ENCODE peak calls at places on chromosomes 3 and 15, in nine cellular contexts. One of them, this sample, is unnamed.

GRCh38 chr15:82177291-82178010 is 85.1 kb downstream of the EFL1 start:
- DNase-seq in stimulated activated CD4-positive, alpha-beta T cell treated with anti-CD3 and anti-CD28 coated beads, Interleukin-12 subunit alpha, Interleukin-12 subunit beta, amount 100 ng/mL, for 4 hours: no peak
- DNase-seq in psoas muscle: no peak
- DNase-seq in neural crest cell: no peak
- DNase-seq in colonic mucosa: no peak
- DNase-seq in ELF-1: no peak
- DNase-seq in fibroblast of mammary gland: peak; percentile 82
- DNase-seq in memory B cell: no peak
- DNase-seq in AG20443: peak; percentile 56
- DNase-seq in this sample: no peak

GRCh38 chr15:85618956-85619491 is 175.7 kb downstream of the KLHL25 start:
- DNase-seq in stimulated activated CD4-positive, alpha-beta T cell treated with anti-CD3 and anti-CD28 coated beads, Interleukin-12 subunit alpha, Interleukin-12 subunit beta, amount 100 ng/mL, for 4 hours: peak; percentile 49
- DNase-seq in memory B cell: no peak
- DNase-seq in colonic mucosa: peak; percentile 49
- DNase-seq in fibroblast of mammary gland: peak; percentile 99
- DNase-seq in AG20443: peak; percentile 72
- DNase-seq in ELF-1: peak; percentile 64
- DNase-seq in psoas muscle: peak; percentile 73
- DNase-seq in neural crest cell: peak; percentile 44
- DNase-seq in this sample: peak; percentile 96

GRCh38 chr15:34154725-34155204 is 52.9 kb downstream of the PGBD4 start:
- DNase-seq in fibroblast of mammary gland: peak; percentile 67
- DNase-seq in memory B cell: no peak
- DNase-seq in neural crest cell: no peak
- DNase-seq in ELF-1: no peak
- DNase-seq in stimulated activated CD4-positive, alpha-beta T cell treated with anti-CD3 and anti-CD28 coated beads, Interleukin-12 subunit alpha, Interleukin-12 subunit beta, amount 100 ng/mL, for 4 hours: no peak
- DNase-seq in AG20443: no peak
- DNase-seq in colonic mucosa: no peak
- DNase-seq in psoas muscle: no peak
- DNase-seq in this sample: no peak

GRCh38 chr3:31170932-31171670 is 276.6 kb upstream of the GADL1 start:
- DNase-seq in ELF-1: no peak
- DNase-seq in memory B cell: no peak
- DNase-seq in stimulated activated CD4-positive, alpha-beta T cell treated with anti-CD3 and anti-CD28 coated beads, Interleukin-12 subunit alpha, Interleukin-12 subunit beta, amount 100 ng/mL, for 4 hours: no peak
- DNase-seq in fibroblast of mammary gland: peak; percentile 62
- DNase-seq in AG20443: peak; percentile 85
- DNase-seq in psoas muscle: no peak
- DNase-seq in neural crest cell: no peak
- DNase-seq in colonic mucosa: no peak
- DNase-seq in this sample: peak; percentile 96

GRCh38 chr15:99177679-99178078 is 71.7 kb downstream of the TTC23 start:
- DNase-seq in ELF-1: no peak
- DNase-seq in neural crest cell: no peak
- DNase-seq in AG20443: no peak
- DNase-seq in stimulated activated CD4-positive, alpha-beta T cell treated with anti-CD3 and anti-CD28 coated beads, Interleukin-12 subunit alpha, Interleukin-12 subunit beta, amount 100 ng/mL, for 4 hours: no peak
- DNase-seq in fibroblast of mammary gland: no peak
- DNase-seq in memory B cell: no peak
- DNase-seq in colonic mucosa: no peak
- DNase-seq in psoas muscle: no peak
- DNase-seq in this sample: no peak

GRCh38 chr3:59106085-59106629 is 56.3 kb upstream of the CFAP20DC start:
- DNase-seq in neural crest cell: no peak
- DNase-seq in stimulated activated CD4-positive, alpha-beta T cell treated with anti-CD3 and anti-CD28 coated beads, Interleukin-12 subunit alpha, Interleukin-12 subunit beta, amount 100 ng/mL, for 4 hours: no peak
- DNase-seq in fibroblast of mammary gland: no peak
- DNase-seq in AG20443: no peak
- DNase-seq in psoas muscle: no peak
- DNase-seq in colonic mucosa: no peak
- DNase-seq in ELF-1: no peak
- DNase-seq in memory B cell: no peak
- DNase-seq in this sample: no peak

GRCh38 chr15:77964193-77964592 is 113.3 kb downstream of the TBC1D2B start:
- DNase-seq in stimulated activated CD4-positive, alpha-beta T cell treated with anti-CD3 and anti-CD28 coated beads, Interleukin-12 subunit alpha, Interleukin-12 subunit beta, amount 100 ng/mL, for 4 hours: no peak
- DNase-seq in colonic mucosa: no peak
- DNase-seq in ELF-1: no peak
- DNase-seq in neural crest cell: no peak
- DNase-seq in memory B cell: no peak
- DNase-seq in AG20443: no peak
- DNase-seq in psoas muscle: no peak
- DNase-seq in fibroblast of mammary gland: no peak
- DNase-seq in this sample: no peak

GRCh38 chr15:61197187-61197586 is 31.9 kb downstream of the RORA start:
- DNase-seq in fibroblast of mammary gland: no peak
- DNase-seq in ELF-1: no peak
- DNase-seq in colonic mucosa: no peak
- DNase-seq in psoas muscle: no peak
- DNase-seq in stimulated activated CD4-positive, alpha-beta T cell treated with anti-CD3 and anti-CD28 coated beads, Interleukin-12 subunit alpha, Interleukin-12 subunit beta, amount 100 ng/mL, for 4 hours: no peak
- DNase-seq in memory B cell: no peak
- DNase-seq in AG20443: no peak
- DNase-seq in neural crest cell: no peak
- DNase-seq in this sample: no peak

GRCh38 chr3:127682576-127682975 is 9.8 kb downstream of the ABTB1 start:
- DNase-seq in ELF-1: peak; percentile 64
- DNase-seq in AG20443: no peak
- DNase-seq in colonic mucosa: no peak
- DNase-seq in memory B cell: no peak
- DNase-seq in stimulated activated CD4-positive, alpha-beta T cell treated with anti-CD3 and anti-CD28 coated beads, Interleukin-12 subunit alpha, Interleukin-12 subunit beta, amount 100 ng/mL, for 4 hours: no peak
- DNase-seq in psoas muscle: no peak
- DNase-seq in fibroblast of mammary gland: no peak
- DNase-seq in neural crest cell: no peak
- DNase-seq in this sample: no peak

GRCh38 chr15:35549567-35549966 is 3.6 kb upstream of the DPH6 start:
- DNase-seq in stimulated activated CD4-positive, alpha-beta T cell treated with anti-CD3 and anti-CD28 coated beads, Interleukin-12 subunit alpha, Interleukin-12 subunit beta, amount 100 ng/mL, for 4 hours: no peak
- DNase-seq in AG20443: no peak
- DNase-seq in colonic mucosa: no peak
- DNase-seq in psoas muscle: no peak
- DNase-seq in neural crest cell: no peak
- DNase-seq in fibroblast of mammary gland: no peak
- DNase-seq in memory B cell: no peak
- DNase-seq in ELF-1: peak; percentile 25
- DNase-seq in this sample: no peak

GRCh38 chr3:72036899-72037298 is 252.0 kb upstream of the PROK2 start:
- DNase-seq in colonic mucosa: no peak
- DNase-seq in ELF-1: no peak
- DNase-seq in memory B cell: no peak
- DNase-seq in stimulated activated CD4-positive, alpha-beta T cell treated with anti-CD3 and anti-CD28 coated beads, Interleukin-12 subunit alpha, Interleukin-12 subunit beta, amount 100 ng/mL, for 4 hours: no peak
- DNase-seq in AG20443: peak; percentile 73
- DNase-seq in psoas muscle: no peak
- DNase-seq in neural crest cell: no peak
- DNase-seq in fibroblast of mammary gland: peak; percentile 87
- DNase-seq in this sample: no peak

GRCh38 chr15:69815793-69816192 is 281.9 kb downstream of the TLE3 start:
- DNase-seq in neural crest cell: no peak
- DNase-seq in psoas muscle: no peak
- DNase-seq in memory B cell: no peak
- DNase-seq in colonic mucosa: no peak
- DNase-seq in fibroblast of mammary gland: no peak
- DNase-seq in stimulated activated CD4-positive, alpha-beta T cell treated with anti-CD3 and anti-CD28 coated beads, Interleukin-12 subunit alpha, Interleukin-12 subunit beta, amount 100 ng/mL, for 4 hours: no peak
- DNase-seq in AG20443: no peak
- DNase-seq in ELF-1: no peak
- DNase-seq in this sample: no peak

GRCh38 chr15:99762288-99762687 is 29.1 kb upstream of the LYSMD4 start:
- DNase-seq in ELF-1: no peak
- DNase-seq in fibroblast of mammary gland: peak; percentile 3
- DNase-seq in AG20443: no peak
- DNase-seq in neural crest cell: no peak
- DNase-seq in memory B cell: no peak
- DNase-seq in colonic mucosa: no peak
- DNase-seq in stimulated activated CD4-positive, alpha-beta T cell treated with anti-CD3 and anti-CD28 coated beads, Interleukin-12 subunit alpha, Interleukin-12 subunit beta, amount 100 ng/mL, for 4 hours: no peak
- DNase-seq in psoas muscle: no peak
- DNase-seq in this sample: no peak

GRCh38 chr3:4687167-4687566 is 194.0 kb downstream of the ITPR1 start:
- DNase-seq in stimulated activated CD4-positive, alpha-beta T cell treated with anti-CD3 and anti-CD28 coated beads, Interleukin-12 subunit alpha, Interleukin-12 subunit beta, amount 100 ng/mL, for 4 hours: no peak
- DNase-seq in ELF-1: peak; percentile 27
- DNase-seq in AG20443: no peak
- DNase-seq in memory B cell: no peak
- DNase-seq in psoas muscle: no peak
- DNase-seq in colonic mucosa: no peak
- DNase-seq in neural crest cell: no peak
- DNase-seq in fibroblast of mammary gland: no peak
- DNase-seq in this sample: no peak

GRCh38 chr3:13617981-13618380 is 69.1 kb downstream of the FBLN2 start:
- DNase-seq in fibroblast of mammary gland: no peak
- DNase-seq in psoas muscle: no peak
- DNase-seq in neural crest cell: no peak
- DNase-seq in colonic mucosa: no peak
- DNase-seq in AG20443: no peak
- DNase-seq in ELF-1: no peak
- DNase-seq in memory B cell: no peak
- DNase-seq in stimulated activated CD4-positive, alpha-beta T cell treated with anti-CD3 and anti-CD28 coated beads, Interleukin-12 subunit alpha, Interleukin-12 subunit beta, amount 100 ng/mL, for 4 hours: no peak
- DNase-seq in this sample: no peak

GRCh38 chr3:170424879-170425278 is 6.2 kb downstream of the CLDN11 start:
- DNase-seq in colonic mucosa: no peak
- DNase-seq in psoas muscle: no peak
- DNase-seq in stimulated activated CD4-positive, alpha-beta T cell treated with anti-CD3 and anti-CD28 coated beads, Interleukin-12 subunit alpha, Interleukin-12 subunit beta, amount 100 ng/mL, for 4 hours: no peak
- DNase-seq in ELF-1: no peak
- DNase-seq in AG20443: no peak
- DNase-seq in fibroblast of mammary gland: no peak
- DNase-seq in memory B cell: no peak
- DNase-seq in neural crest cell: no peak
- DNase-seq in this sample: peak; percentile 51

GRCh38 chr3:25583343-25583742 is 81.4 kb downstream of the TOP2B start:
- DNase-seq in AG20443: no peak
- DNase-seq in neural crest cell: no peak
- DNase-seq in stimulated activated CD4-positive, alpha-beta T cell treated with anti-CD3 and anti-CD28 coated beads, Interleukin-12 subunit alpha, Interleukin-12 subunit beta, amount 100 ng/mL, for 4 hours: no peak
- DNase-seq in colonic mucosa: peak; percentile 6
- DNase-seq in memory B cell: no peak
- DNase-seq in fibroblast of mammary gland: no peak
- DNase-seq in psoas muscle: no peak
- DNase-seq in ELF-1: no peak
- DNase-seq in this sample: no peak

This sample was measured in non-pigmented ciliary epithelial cell.